ENCODE peak calls at places on chromosome 12, in six cellular contexts. C is IMR-90, X is transverse colon, N is Peyer's patch, T is ovary, Y is spleen. G is an unnamed sample.

GRCh38 chr12:56230449-56231183 is 765 bp downstream of the SLC39A5 start:
- DNase-seq in Y (no peak), C (no peak), X (peak; percentile 87), T (no peak), N (peak; percentile 92), G (no peak)

GRCh38 chr12:95169368-95169767 is 47.9 kb downstream of the FGD6 start:
- DNase-seq in Y (no peak), T (no peak), N (no peak), X (peak; percentile 61), C (peak; percentile 92), G (no peak)

GRCh38 chr12:65082411-65082810 is 38.7 kb downstream of the WIF1 start:
- DNase-seq in X (no peak), N (no peak), Y (no peak), T (no peak), C (no peak), G (no peak)

GRCh38 chr12:13801543-13801942 is 179.9 kb downstream of the GRIN2B start:
- DNase-seq in T (no peak), Y (no peak), N (no peak), X (no peak), C (no peak), G (no peak)

GRCh38 chr12:120225852-120226640 is 25.1 kb upstream of the RPLP0 start:
- DNase-seq in X (peak; percentile 83), T (no peak), N (peak; percentile 85), Y (peak; percentile 90), C (no peak), G (no peak)

GRCh38 chr12:52434760-52435530 is 774 bp upstream of the KRT75 start:
- DNase-seq in Y (no peak), T (no peak), C (peak; percentile 4), X (no peak), N (no peak), G (peak; percentile 21)

GRCh38 chr12:98752726-98753125 is 107.6 kb downstream of the APAF1 start:
- DNase-seq in N (no peak), C (peak; percentile 69), T (no peak), X (no peak), Y (no peak), G (no peak)

GRCh38 chr12:43131304-43131703 is 420.7 kb downstream of the ADAMTS20 start:
- DNase-seq in N (no peak), T (no peak), C (no peak), X (no peak), Y (no peak), G (no peak)

GRCh38 chr12:87603727-87604126 is 425.5 kb downstream of the C12orf50 start:
- DNase-seq in X (no peak), T (no peak), C (peak; percentile 6), Y (no peak), N (no peak), G (no peak)

GRCh38 chr12:78271546-78271945 is 440.9 kb downstream of the NAV3 start:
- DNase-seq in Y (no peak), N (no peak), X (no peak), C (peak; percentile 10), T (no peak), G (no peak)

GRCh38 chr12:94092516-94093241 is 55.7 kb upstream of the PLXNC1 start:
- DNase-seq in Y (no peak), C (peak; percentile 25), T (no peak), X (no peak), N (no peak), G (no peak)

GRCh38 chr12:98198261-98198982 is 317.0 kb upstream of the TMPO start:
- DNase-seq in X (no peak), T (no peak), N (no peak), Y (no peak), C (no peak), G (no peak)

GRCh38 chr12:114789276-114789675 is 105.3 kb upstream of the TBX3 start:
- DNase-seq in T (no peak), N (no peak), X (no peak), C (no peak), Y (no peak), G (no peak)

GRCh38 chr12:129073157-129073915 is 220.1 kb downstream of the GLT1D1 start:
- DNase-seq in C (no peak), N (no peak), T (no peak), Y (no peak), X (no peak), G (no peak)

GRCh38 chr12:45183263-45183662 is 32.6 kb upstream of the ANO6 start:
- DNase-seq in X (no peak), N (no peak), T (no peak), Y (no peak), C (peak; percentile 31), G (no peak)

GRCh38 chr12:46547421-46548340 is 175.1 kb upstream of the SLC38A2 start:
- DNase-seq in Y (no peak), X (no peak), C (no peak), T (no peak), N (no peak), G (no peak)

GRCh38 chr12:42094277-42094676 is 50.4 kb downstream of the GXYLT1 start:
- DNase-seq in T (no peak), N (no peak), X (no peak), C (peak; percentile 72), Y (no peak), G (no peak)

GRCh38 chr12:106137456-106138278 is 1.1 kb downstream of the NUAK1 start:
- DNase-seq in T (no peak), X (no peak), N (no peak), C (peak; percentile 15), Y (no peak), G (no peak)

GRCh38 chr12:75694891-75695290 is 183.5 kb upstream of the KRR1 start:
- DNase-seq in C (peak; percentile 43), N (no peak), Y (no peak), X (no peak), T (no peak), G (no peak)

GRCh38 chr12:5013206-5013830 is 30.4 kb upstream of the KCNA5 start:
- DNase-seq in N (no peak), X (no peak), Y (no peak), T (no peak), C (no peak), G (no peak)

GRCh38 chr12:91406920-91407341 is 224.3 kb upstream of the DCN start:
- DNase-seq in T (no peak), Y (no peak), C (no peak), X (peak; percentile 10), N (no peak), G (no peak)

GRCh38 chr12:132316497-132317232 is 12.7 kb downstream of the GALNT9 start:
- DNase-seq in C (no peak), T (no peak), X (no peak), Y (no peak), N (no peak), G (no peak)

GRCh38 chr12:85356596-85357385 is 76.8 kb downstream of the ALX1 start:
- DNase-seq in C (no peak), T (no peak), N (no peak), Y (no peak), X (no peak), G (no peak)

GRCh38 chr12:8541591-8541990 is 886 bp upstream of the CLEC4E start:
- DNase-seq in Y (no peak), T (no peak), X (no peak), C (no peak), N (no peak), G (no peak)

GRCh38 chr12:10771132-10771733 is 31.2 kb downstream of the TAS2R7 start:
- DNase-seq in C (peak; percentile 51), N (no peak), X (no peak), Y (no peak), T (no peak), G (no peak)

GRCh38 chr12:30286345-30286926 is 409.2 kb downstream of the IPO8 start:
- DNase-seq in C (peak; percentile 42), N (no peak), Y (no peak), X (no peak), T (no peak), G (no peak)

DNA sequence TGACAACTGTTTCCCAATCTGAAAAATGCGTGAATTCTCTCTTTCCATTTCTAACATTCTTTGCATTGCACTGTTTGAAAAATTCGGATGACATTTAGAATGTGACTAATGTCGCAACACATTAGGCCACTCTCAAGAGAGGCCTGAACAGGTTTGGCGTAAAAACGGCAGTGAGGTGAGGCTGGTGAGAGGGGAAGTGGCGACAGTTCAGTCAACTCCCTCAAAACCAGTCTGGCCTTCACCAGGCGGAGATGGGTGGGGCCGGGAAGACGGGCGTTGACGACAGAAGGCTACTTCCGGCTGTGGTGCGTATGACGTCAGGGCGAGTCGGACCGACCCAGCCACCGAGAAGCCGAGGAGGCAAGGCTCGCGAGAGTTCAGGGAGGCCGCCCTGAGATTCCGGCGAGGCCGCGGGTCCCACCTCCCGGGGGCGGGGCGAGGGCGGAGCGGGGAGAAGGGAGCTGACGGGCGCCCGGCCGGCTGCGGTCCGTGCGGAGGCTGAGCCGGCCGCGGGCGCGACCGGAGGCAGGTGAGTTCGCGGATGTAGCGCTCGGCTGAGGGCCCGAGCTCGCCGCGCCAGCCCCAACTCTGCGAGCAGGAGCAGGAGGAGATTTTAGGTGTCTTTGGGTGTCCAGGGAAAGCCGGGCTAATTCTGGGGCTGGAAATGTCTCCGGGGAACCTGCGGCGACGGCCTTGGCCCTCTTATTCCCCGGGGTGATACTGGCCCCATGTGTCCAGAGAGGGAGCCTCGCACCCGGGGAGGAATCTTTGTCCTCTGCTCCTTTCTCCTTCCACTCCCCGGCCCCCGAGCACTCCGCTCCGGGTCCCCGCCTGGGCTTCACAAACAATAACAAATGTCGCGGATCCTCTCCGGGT is at the start of gene STK38L:
- DNase-seq in Y (peak; percentile 100), C (peak; percentile 93), N (peak; percentile 99), X (peak; percentile 99), T (peak; percentile 95), G (peak; percentile 98)
- TF ChIP-seq POLR2A in Y (peak; percentile 85), C (peak; percentile 95), N (peak; percentile 95), X (peak; percentile 93), T (peak; percentile 84), G (peak; percentile 87)

GRCh38 chr12:47758834-47759690 is at the start of gene RAPGEF3:
- DNase-seq in C (peak; percentile 75), X (peak; percentile 86), Y (peak; percentile 94), T (peak; percentile 86), N (peak; percentile 88), G (peak; percentile 91)
- TF ChIP-seq POLR2A in C (peak; percentile 35), X (peak; percentile 50), Y (peak; percentile 25), T (peak; percentile 26), N (no peak), G (no peak)

DNA sequence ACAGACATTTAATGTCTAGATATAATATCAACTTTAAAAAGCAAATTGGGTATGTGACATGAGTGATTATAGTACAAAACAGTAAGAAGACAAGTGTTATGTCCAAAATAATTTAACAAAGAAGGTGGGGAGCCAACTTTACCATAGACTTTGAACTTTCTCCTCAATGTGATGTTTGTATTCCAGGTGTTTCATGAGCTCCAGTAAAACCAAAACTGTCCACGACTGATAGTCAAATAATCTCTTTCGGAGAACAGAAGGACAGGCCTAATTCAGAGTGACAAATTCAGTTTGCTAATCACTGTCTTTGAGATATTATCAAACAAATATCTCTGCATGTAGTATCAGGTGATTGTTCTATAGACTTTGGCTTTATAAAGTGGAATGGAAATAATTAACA is 1112.6 kb downstream of the SLC6A15 start:
- DNase-seq in X (no peak), Y (no peak), N (no peak), T (no peak), C (no peak), G (no peak)
- TF ChIP-seq POLR2A in X (no peak), Y (no peak), N (no peak), T (no peak), C (no peak), G (no peak)

DNA sequence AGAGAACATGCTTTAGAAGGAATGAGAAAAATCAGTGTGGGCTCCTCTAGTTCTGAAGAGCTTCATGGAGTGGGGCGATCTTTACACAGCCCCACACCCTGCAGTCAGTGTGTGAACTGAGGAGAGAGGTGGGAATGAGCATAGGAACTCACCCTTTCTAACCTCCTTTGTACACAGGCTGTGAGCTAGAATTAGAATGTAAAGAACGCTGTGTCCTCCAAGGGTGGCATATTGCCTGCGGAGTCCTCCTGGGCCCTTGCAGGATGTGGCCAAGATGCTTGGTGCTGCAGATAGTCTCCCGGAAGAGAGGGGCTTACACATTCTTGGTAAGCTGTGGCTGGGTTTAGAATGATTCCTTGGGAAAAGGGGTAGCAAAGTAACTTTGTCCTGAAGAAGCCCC is 43.9 kb downstream of the NINJ2 start:
- DNase-seq in C (no peak), X (no peak), Y (no peak), T (no peak), N (no peak), G (no peak)
- TF ChIP-seq POLR2A in C (no peak), X (no peak), Y (no peak), T (no peak), N (no peak), G (no peak)

G was measured in suprapubic skin.